ENCODE peak calls at places on chromosomes 3 and 15, in five cellular contexts. L is fibroblast of lung, I is AG09309, Q is ascending aorta, P is IMR-90. Z is an unnamed sample.

GRCh38 chr15:72902245-72902928 is 118.8 kb upstream of the ADPGK start:
- DNase-seq in L (peak; percentile 92), I (peak; percentile 62), Q (peak; percentile 89), P (peak; percentile 74), Z (no peak)

GRCh38 chr3:33440328-33440577 is at the start of gene UBP1:
- DNase-seq in L (no peak), I (no peak), Q (no peak), P (no peak), Z (no peak)

GRCh38 chr3:195081242-195081963 is 189.6 kb downstream of the XXYLT1 start:
- DNase-seq in L (peak; percentile 76), I (no peak), Q (no peak), P (peak; percentile 78), Z (no peak)

GRCh38 chr3:10973196-10973595 is 19.4 kb upstream of the SLC6A1 start:
- DNase-seq in L (no peak), I (no peak), Q (no peak), P (no peak), Z (no peak)

GRCh38 chr3:23712656-23713559 is 92.8 kb upstream of the UBE2E1 start:
- DNase-seq in L (peak; percentile 93), I (peak; percentile 89), Q (peak; percentile 63), P (peak; percentile 96), Z (peak; percentile 53)

GRCh38 chr3:45527727-45528126 is 66.8 kb upstream of the LIMD1 start:
- DNase-seq in L (no peak), I (no peak), Q (no peak), P (no peak), Z (no peak)

GRCh38 chr3:170226426-170226960 is 4.3 kb downstream of the PRKCI start:
- DNase-seq in L (peak; percentile 65), I (no peak), Q (no peak), P (peak; percentile 51), Z (peak; percentile 49)

GRCh38 chr15:99324082-99324620 is 72.9 kb downstream of the LRRC28 start:
- DNase-seq in L (peak; percentile 95), I (peak; percentile 58), Q (peak; percentile 79), P (peak; percentile 83), Z (peak; percentile 89)

GRCh38 chr15:43854801-43855200 is 28.0 kb downstream of the WDR76 start:
- DNase-seq in L (no peak), I (no peak), Q (no peak), P (peak; percentile 15), Z (no peak)

GRCh38 chr3:133264920-133265319 is 134.9 kb upstream of the BFSP2 start:
- DNase-seq in L (no peak), I (no peak), Q (no peak), P (no peak), Z (no peak)

GRCh38 chr3:107620534-107620933 is 97.8 kb downstream of the BBX start:
- DNase-seq in L (no peak), I (no peak), Q (no peak), P (no peak), Z (no peak)

GRCh38 chr3:190990898-190991297 is 128.4 kb upstream of the GMNC start:
- DNase-seq in L (no peak), I (no peak), Q (no peak), P (no peak), Z (no peak)

GRCh38 chr3:183253961-183254815 is 1.1 kb downstream of the B3GNT5 start:
- DNase-seq in L (peak; percentile 44), I (no peak), Q (no peak), P (peak; percentile 12), Z (no peak)

GRCh38 chr15:39468341-39468740 is 112.5 kb upstream of the THBS1 start:
- DNase-seq in L (no peak), I (no peak), Q (no peak), P (no peak), Z (no peak)

GRCh38 chr3:8964436-8965370 is 1.4 kb upstream of the RAD18 start:
- DNase-seq in L (peak; percentile 92), I (peak; percentile 70), Q (no peak), P (peak; percentile 70), Z (no peak)

GRCh38 chr3:108486910-108487309 is 23.5 kb downstream of the MYH15 start:
- DNase-seq in L (peak; percentile 59), I (no peak), Q (no peak), P (peak; percentile 71), Z (no peak)

GRCh38 chr3:12750223-12750622 is 8.8 kb downstream of the TMEM40 start:
- DNase-seq in L (peak; percentile 88), I (peak; percentile 32), Q (no peak), P (peak; percentile 86), Z (peak; percentile 65)

GRCh38 chr15:57382222-57382621 is 5.9 kb downstream of the CGNL1 start:
- DNase-seq in L (no peak), I (no peak), Q (no peak), P (no peak), Z (no peak)

GRCh38 chr3:194689493-194689901 is 3.8 kb downstream of the FAM43A start:
- DNase-seq in L (peak; percentile 46), I (no peak), Q (no peak), P (peak; percentile 78), Z (no peak)

GRCh38 chr15:70788114-70789049 is 25.0 kb upstream of the UACA start:
- DNase-seq in L (peak; percentile 83), I (peak; percentile 68), Q (peak; percentile 16), P (peak; percentile 86), Z (no peak)

DNA sequence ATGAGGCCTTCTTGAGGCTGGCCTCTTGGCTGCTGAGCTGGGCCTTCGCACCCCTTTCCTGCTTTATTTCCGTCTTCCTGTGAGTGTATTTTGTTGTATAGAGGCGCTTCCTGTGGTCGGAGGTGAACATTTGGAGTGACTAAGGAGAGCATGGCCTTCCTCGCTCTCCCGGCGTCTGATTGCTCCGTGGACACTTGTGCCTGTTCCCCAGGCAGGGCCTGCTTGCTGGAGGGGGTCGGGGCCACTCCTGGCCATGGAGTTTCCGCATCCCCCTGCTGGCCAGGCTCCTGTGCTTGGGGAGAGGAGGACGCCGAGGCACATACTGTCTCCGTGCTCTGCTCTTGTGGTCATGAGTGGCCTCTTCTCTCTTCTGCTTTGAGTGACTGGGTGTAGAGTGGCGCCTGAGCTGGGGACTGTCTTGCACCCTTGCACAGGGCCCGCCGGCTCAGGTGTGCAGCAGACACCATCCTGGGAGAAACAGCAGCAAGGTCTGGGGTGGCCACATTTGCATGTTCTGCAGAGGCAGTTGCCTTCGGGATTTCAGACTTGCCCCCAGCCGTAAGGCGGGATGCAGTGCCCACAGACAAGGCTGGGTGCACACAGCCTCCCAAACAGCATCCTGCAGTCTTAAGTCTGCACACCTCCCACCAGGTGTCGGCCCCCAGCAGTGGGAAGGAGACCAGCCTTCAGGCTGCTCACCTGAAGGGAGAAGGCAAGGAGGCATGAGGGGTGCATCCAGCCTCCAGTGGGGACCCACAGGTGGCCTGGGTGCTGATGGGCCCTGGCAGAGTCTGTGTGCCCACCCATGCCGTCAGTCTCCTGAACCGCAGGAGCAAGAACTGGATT is 16.4 kb downstream of the KLF13 start:
- DNase-seq in L (no peak), I (no peak), Q (no peak), P (no peak), Z (no peak)
- H3K4me3 ChIP-seq in L (no peak overlapping the region), I (no peak overlapping the region), Q (no peak overlapping the region), P (no peak overlapping the region), Z (no peak overlapping the region)

DNA sequence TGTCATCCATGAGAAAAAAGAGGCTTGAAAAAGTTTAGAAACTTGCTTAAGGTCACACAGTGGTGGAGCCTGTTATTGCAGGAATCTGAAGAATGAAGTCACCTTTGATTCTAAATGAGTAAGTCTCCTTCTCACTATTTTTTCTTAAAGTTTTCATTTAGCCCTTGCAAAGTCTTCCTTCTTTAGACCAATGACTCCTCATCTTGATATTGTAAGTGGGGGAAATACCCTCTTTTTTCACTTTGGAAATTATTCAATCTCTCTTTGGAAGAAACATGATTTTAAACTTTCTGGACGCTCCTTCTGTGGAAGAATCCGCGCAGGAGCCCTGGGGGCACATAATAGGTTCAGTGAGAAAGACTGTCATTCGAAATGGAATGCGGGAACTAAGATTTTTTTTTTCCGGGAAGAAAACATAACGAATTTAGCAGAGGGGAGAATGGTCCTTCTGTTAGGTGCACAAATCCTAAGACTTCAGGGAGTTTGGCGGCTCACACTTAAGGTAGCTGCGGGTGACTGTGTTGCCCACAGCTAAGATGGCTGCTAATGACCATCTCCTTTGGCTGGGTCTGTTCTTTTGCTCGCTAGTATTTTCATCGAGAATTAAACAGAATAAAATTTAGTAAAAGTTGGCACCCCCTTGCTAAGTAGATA is 614 bp upstream of the SLMAP start:
- DNase-seq in L (peak; percentile 85), I (no peak), Q (no peak), P (peak; percentile 38), Z (peak; percentile 83)
- TF ChIP-seq CTCF in L (peak; percentile 10), I (no peak), Q (no peak), P (no peak), Z (peak; percentile 38)

GRCh38 chr3:142210608-142211007 is 14.8 kb downstream of the GK5 start:
- DNase-seq in L (no peak), I (no peak), Q (no peak), P (no peak), Z (no peak)

GRCh38 chr3:142210144-142210543 is 15.2 kb downstream of the GK5 start:
- DNase-seq in L (no peak), I (no peak), Q (no peak), P (no peak), Z (no peak)

GRCh38 chr3:142209655-142210054 is 15.7 kb downstream of the GK5 start:
- DNase-seq in L (peak; percentile 82), I (peak; percentile 61), Q (peak; percentile 86), P (peak; percentile 72), Z (peak; percentile 53)

GRCh38 chr3:142213298-142213697 is 12.1 kb downstream of the GK5 start:
- DNase-seq in L (peak; percentile 39), I (peak; percentile 21), Q (peak; percentile 79), P (no peak), Z (no peak)

GRCh38 chr3:142211034-142211433 is 14.4 kb downstream of the GK5 start:
- DNase-seq in L (no peak), I (no peak), Q (no peak), P (no peak), Z (no peak)
- H3K4me3 ChIP-seq in L (no peak overlapping the region), I (no peak overlapping the region), Q (no peak overlapping the region), P (no peak overlapping the region), Z (no peak overlapping the region)

GRCh38 chr15:78301326-78301725 is 1.9 kb upstream of the SKIC8 start:
- DNase-seq in L (no peak), I (no peak), Q (no peak), P (no peak), Z (no peak)

GRCh38 chr15:78302579-78302978 is 3.2 kb upstream of the SKIC8 start:
- DNase-seq in L (peak; percentile 89), I (peak; percentile 93), Q (no peak), P (peak; percentile 85), Z (no peak)

GRCh38 chr15:78299302-78300102 is at the start of gene SKIC8:
- DNase-seq in L (peak; percentile 91), I (peak; percentile 49), Q (peak; percentile 95), P (peak; percentile 89), Z (no peak)

GRCh38 chr15:78301813-78302212 is 2.4 kb upstream of the SKIC8 start:
- DNase-seq in L (peak; percentile 61), I (no peak), Q (no peak), P (no peak), Z (no peak)

DNA sequence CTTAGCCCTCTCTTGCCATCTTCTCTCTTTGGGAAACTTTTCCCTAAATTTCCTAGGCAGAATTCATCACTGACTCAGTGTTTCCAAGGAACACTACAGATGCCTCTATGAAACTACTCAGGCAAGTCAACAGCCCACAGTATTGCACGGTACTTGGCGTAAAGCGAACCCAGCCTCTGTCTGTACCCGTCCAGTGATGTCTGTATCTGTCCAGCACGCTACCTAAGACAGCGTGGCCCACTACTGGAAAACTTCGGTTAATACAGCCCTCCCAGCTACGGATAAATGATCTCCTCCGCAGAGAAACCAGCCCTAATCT is 467 bp downstream of the SKIC8 start:
- DNase-seq in L (peak; percentile 38), I (no peak), Q (no peak), P (peak; percentile 20), Z (no peak)
- TF ChIP-seq CTCF in L (peak; percentile 3), I (no peak), Q (no peak), P (no peak), Z (peak; percentile 21)

GRCh38 chr3:176696816-176697215 is 500.5 kb downstream of the TBL1XR1 start:
- DNase-seq in L (peak; percentile 6), I (no peak), Q (no peak), P (no peak), Z (no peak)
- H3K4me3 ChIP-seq in L (no peak overlapping the region), I (no peak overlapping the region), Q (no peak overlapping the region), P (no peak overlapping the region), Z (no peak overlapping the region)